ENCODE peak calls at places on chromosome 1, in five cellular contexts. One of them, this sample, is unnamed.

GRCh38 chr1:63891211-63891610 is 117.4 kb downstream of the ROR1 start:
- ATAC-seq in lung: no peak
- ATAC-seq in central memory CD8-positive, alpha-beta T cell: no peak
- ATAC-seq in activated CD8-positive, alpha-beta T cell treated with anti-CD3 and anti-CD28 coated beads, Interleukin-2, amount 10 ng/mL, durations not matched to agents 7 days and 5 days: no peak
- ATAC-seq in GM12878: peak
- ATAC-seq in this sample: peak

GRCh38 chr1:192587386-192588276 is 12.1 kb downstream of the RGS1 start:
- ATAC-seq in lung: no peak
- ATAC-seq in activated CD8-positive, alpha-beta T cell treated with anti-CD3 and anti-CD28 coated beads, Interleukin-2, amount 10 ng/mL, durations not matched to agents 7 days and 5 days: no peak
- ATAC-seq in GM12878: no peak
- ATAC-seq in central memory CD8-positive, alpha-beta T cell: no peak
- ATAC-seq in this sample: no peak

GRCh38 chr1:230288641-230289349 is 137.3 kb downstream of the PGBD5 start:
- ATAC-seq in GM12878: no peak
- ATAC-seq in central memory CD8-positive, alpha-beta T cell: no peak
- ATAC-seq in lung: no peak
- ATAC-seq in activated CD8-positive, alpha-beta T cell treated with anti-CD3 and anti-CD28 coated beads, Interleukin-2, amount 10 ng/mL, durations not matched to agents 7 days and 5 days: no peak
- ATAC-seq in this sample: no peak

GRCh38 chr1:181423301-181423918 is 59.9 kb upstream of the CACNA1E start:
- ATAC-seq in GM12878: peak
- ATAC-seq in lung: no peak
- ATAC-seq in activated CD8-positive, alpha-beta T cell treated with anti-CD3 and anti-CD28 coated beads, Interleukin-2, amount 10 ng/mL, durations not matched to agents 7 days and 5 days: peak
- ATAC-seq in central memory CD8-positive, alpha-beta T cell: no peak
- ATAC-seq in this sample: no peak

GRCh38 chr1:44811714-44812151 is 3.4 kb downstream of the BTBD19 start:
- ATAC-seq in GM12878: no peak
- ATAC-seq in activated CD8-positive, alpha-beta T cell treated with anti-CD3 and anti-CD28 coated beads, Interleukin-2, amount 10 ng/mL, durations not matched to agents 7 days and 5 days: no peak
- ATAC-seq in central memory CD8-positive, alpha-beta T cell: no peak
- ATAC-seq in lung: no peak
- ATAC-seq in this sample: no peak

GRCh38 chr1:172545349-172546004 is 12.5 kb downstream of the SUCO start:
- ATAC-seq in activated CD8-positive, alpha-beta T cell treated with anti-CD3 and anti-CD28 coated beads, Interleukin-2, amount 10 ng/mL, durations not matched to agents 7 days and 5 days: no peak
- ATAC-seq in GM12878: peak
- ATAC-seq in lung: no peak
- ATAC-seq in central memory CD8-positive, alpha-beta T cell: no peak
- ATAC-seq in this sample: peak

GRCh38 chr1:7719468-7720104 is 51.5 kb upstream of the VAMP3 start:
- ATAC-seq in GM12878: no peak
- ATAC-seq in central memory CD8-positive, alpha-beta T cell: no peak
- ATAC-seq in activated CD8-positive, alpha-beta T cell treated with anti-CD3 and anti-CD28 coated beads, Interleukin-2, amount 10 ng/mL, durations not matched to agents 7 days and 5 days: no peak
- ATAC-seq in lung: no peak
- ATAC-seq in this sample: no peak

GRCh38 chr1:22658385-22659163 is 5.5 kb downstream of the C1QB start:
- ATAC-seq in central memory CD8-positive, alpha-beta T cell: no peak
- ATAC-seq in GM12878: peak
- ATAC-seq in lung: no peak
- ATAC-seq in activated CD8-positive, alpha-beta T cell treated with anti-CD3 and anti-CD28 coated beads, Interleukin-2, amount 10 ng/mL, durations not matched to agents 7 days and 5 days: no peak
- ATAC-seq in this sample: no peak

GRCh38 chr1:24964811-24965570 is 34.9 kb upstream of the RUNX3 start:
- ATAC-seq in GM12878: peak
- ATAC-seq in lung: peak
- ATAC-seq in central memory CD8-positive, alpha-beta T cell: peak
- ATAC-seq in activated CD8-positive, alpha-beta T cell treated with anti-CD3 and anti-CD28 coated beads, Interleukin-2, amount 10 ng/mL, durations not matched to agents 7 days and 5 days: peak
- ATAC-seq in this sample: peak

GRCh38 chr1:56080123-56080522 is 499.2 kb downstream of the PLPP3 start:
- ATAC-seq in GM12878: no peak
- ATAC-seq in central memory CD8-positive, alpha-beta T cell: no peak
- ATAC-seq in lung: no peak
- ATAC-seq in activated CD8-positive, alpha-beta T cell treated with anti-CD3 and anti-CD28 coated beads, Interleukin-2, amount 10 ng/mL, durations not matched to agents 7 days and 5 days: no peak
- ATAC-seq in this sample: no peak

GRCh38 chr1:26239936-26240335 is 5.9 kb downstream of the CEP85 start:
- ATAC-seq in lung: no peak
- ATAC-seq in central memory CD8-positive, alpha-beta T cell: no peak
- ATAC-seq in GM12878: no peak
- ATAC-seq in activated CD8-positive, alpha-beta T cell treated with anti-CD3 and anti-CD28 coated beads, Interleukin-2, amount 10 ng/mL, durations not matched to agents 7 days and 5 days: no peak
- ATAC-seq in this sample: no peak

GRCh38 chr1:66464356-66464755 is 69.6 kb upstream of the SGIP1 start:
- ATAC-seq in GM12878: no peak
- ATAC-seq in activated CD8-positive, alpha-beta T cell treated with anti-CD3 and anti-CD28 coated beads, Interleukin-2, amount 10 ng/mL, durations not matched to agents 7 days and 5 days: no peak
- ATAC-seq in central memory CD8-positive, alpha-beta T cell: no peak
- ATAC-seq in lung: no peak
- ATAC-seq in this sample: no peak

GRCh38 chr1:58893257-58893869 is 109.5 kb upstream of the JUN start:
- ATAC-seq in lung: no peak
- ATAC-seq in GM12878: no peak
- ATAC-seq in activated CD8-positive, alpha-beta T cell treated with anti-CD3 and anti-CD28 coated beads, Interleukin-2, amount 10 ng/mL, durations not matched to agents 7 days and 5 days: no peak
- ATAC-seq in central memory CD8-positive, alpha-beta T cell: no peak
- ATAC-seq in this sample: no peak

GRCh38 chr1:56320873-56321272 is 258.5 kb downstream of the PLPP3 start:
- ATAC-seq in GM12878: no peak
- ATAC-seq in central memory CD8-positive, alpha-beta T cell: no peak
- ATAC-seq in activated CD8-positive, alpha-beta T cell treated with anti-CD3 and anti-CD28 coated beads, Interleukin-2, amount 10 ng/mL, durations not matched to agents 7 days and 5 days: no peak
- ATAC-seq in lung: no peak
- ATAC-seq in this sample: no peak

GRCh38 chr1:94279462-94279861 is 42.1 kb upstream of the ARHGAP29 start:
- ATAC-seq in activated CD8-positive, alpha-beta T cell treated with anti-CD3 and anti-CD28 coated beads, Interleukin-2, amount 10 ng/mL, durations not matched to agents 7 days and 5 days: no peak
- ATAC-seq in central memory CD8-positive, alpha-beta T cell: no peak
- ATAC-seq in lung: no peak
- ATAC-seq in GM12878: no peak
- ATAC-seq in this sample: no peak

GRCh38 chr1:156511656-156512055 is 11.1 kb upstream of the MEF2D start:
- ATAC-seq in GM12878: no peak
- ATAC-seq in activated CD8-positive, alpha-beta T cell treated with anti-CD3 and anti-CD28 coated beads, Interleukin-2, amount 10 ng/mL, durations not matched to agents 7 days and 5 days: no peak
- ATAC-seq in central memory CD8-positive, alpha-beta T cell: no peak
- ATAC-seq in lung: no peak
- ATAC-seq in this sample: no peak